ENCODE peak calls at places on chromosomes 13 and 19, in four cellular contexts. D, H, X and P are unnamed samples.

GRCh38 chr13:37443538-37443937 is 155.0 kb downstream of the POSTN start:
- DNase-seq in D (no peak), H (no peak), X (no peak), P (no peak)

GRCh38 chr19:41341669-41342490 is 11.8 kb downstream of the TGFB1 start:
- DNase-seq in D (no peak), H (no peak), X (no peak), P (peak; percentile 56)

GRCh38 chr19:22608441-22608840 is 25.7 kb upstream of the ZNF492 start:
- DNase-seq in D (no peak), H (no peak), X (no peak), P (no peak)

GRCh38 chr13:80196756-80197155 is 144.2 kb downstream of the SPRY2 start:
- DNase-seq in D (no peak), H (no peak), X (no peak), P (no peak)

GRCh38 chr13:76696370-76696769 is 189.8 kb downstream of the KCTD12 start:
- DNase-seq in D (no peak), H (peak; percentile 40), X (no peak), P (no peak)

GRCh38 chr13:100440756-100441421 is 147.7 kb downstream of the GGACT start:
- DNase-seq in D (no peak), H (peak; percentile 41), X (no peak), P (no peak)

GRCh38 chr19:49870309-49870901 is 3.0 kb upstream of the PNKP start:
- DNase-seq in D (no peak), H (no peak), X (no peak), P (no peak)

GRCh38 chr19:6997679-6998445 is 23.4 kb downstream of the MBD3L2B start:
- DNase-seq in D (no peak), H (no peak), X (no peak), P (no peak)

GRCh38 chr13:39268398-39268797 is 230.1 kb downstream of the NHLRC3 start:
- DNase-seq in D (no peak), H (no peak), X (no peak), P (no peak)

GRCh38 chr19:39401549-39402416 is 4.9 kb upstream of the ZFP36 start:
- DNase-seq in D (peak; percentile 78), H (peak; percentile 96), X (no peak), P (no peak)

GRCh38 chr19:13817018-13817614 is 21.9 kb downstream of the ZSWIM4 start:
- DNase-seq in D (no peak), H (no peak), X (peak; percentile 88), P (peak; percentile 100)

GRCh38 chr19:13808856-13809255 is 13.6 kb downstream of the ZSWIM4 start:
- DNase-seq in D (no peak), H (no peak), X (no peak), P (no peak)

GRCh38 chr19:13814550-13814949 is 19.3 kb downstream of the ZSWIM4 start:
- DNase-seq in D (no peak), H (no peak), X (no peak), P (no peak)

GRCh38 chr19:13813147-13813546 is 17.9 kb downstream of the ZSWIM4 start:
- DNase-seq in D (no peak), H (no peak), X (no peak), P (no peak)

DNA sequence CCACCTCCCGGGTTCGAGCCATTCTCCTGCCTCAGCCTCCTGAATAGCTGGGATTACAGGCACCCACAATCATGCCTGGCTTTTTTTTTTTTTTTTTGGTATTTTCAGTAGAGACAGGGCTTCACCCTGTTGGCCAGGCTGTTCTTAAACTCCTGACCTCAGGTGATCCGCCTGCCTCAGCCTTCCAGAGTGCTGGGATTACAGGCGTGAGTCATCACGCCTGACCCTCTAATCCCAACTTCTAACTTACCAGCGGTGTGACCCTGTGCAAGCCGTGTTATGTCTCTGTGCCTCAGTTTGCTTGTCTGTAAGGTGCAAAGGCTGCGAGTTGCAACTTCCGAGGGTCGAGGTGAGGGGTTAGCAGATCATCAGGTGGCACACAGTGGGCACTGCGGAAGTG is 17.3 kb downstream of the ZSWIM4 start:
- DNase-seq in D (no peak), H (no peak), X (no peak), P (no peak)
- TF ChIP-seq ATF3 in D (no peak), H (no peak), X (peak; percentile 60), P (no peak)

GRCh38 chr13:33004454-33004853 is 11.8 kb upstream of the KL start:
- DNase-seq in D (no peak), H (no peak), X (no peak), P (no peak)
- TF ChIP-seq ATF3 in D (no peak), H (no peak), X (no peak), P (no peak)

GRCh38 chr13:36337938-36338337 is 8.3 kb downstream of the SPART start:
- DNase-seq in D (no peak), H (no peak), X (no peak), P (no peak)
- TF ChIP-seq ATF3 in D (no peak), H (no peak), X (no peak), P (no peak)

GRCh38 chr19:46356670-46357055 is 9.8 kb downstream of the PPP5C start:
- DNase-seq in D (no peak), H (no peak), X (no peak), P (no peak)

GRCh38 chr19:46353730-46354528 is 7.0 kb downstream of the PPP5C start:
- DNase-seq in D (no peak), H (no peak), X (no peak), P (no peak)

GRCh38 chr19:46357846-46358583 is 11.1 kb downstream of the PPP5C start:
- DNase-seq in D (no peak), H (no peak), X (no peak), P (no peak)

GRCh38 chr19:46355991-46356669 is 9.2 kb downstream of the PPP5C start:
- DNase-seq in D (no peak), H (no peak), X (no peak), P (no peak)

DNA sequence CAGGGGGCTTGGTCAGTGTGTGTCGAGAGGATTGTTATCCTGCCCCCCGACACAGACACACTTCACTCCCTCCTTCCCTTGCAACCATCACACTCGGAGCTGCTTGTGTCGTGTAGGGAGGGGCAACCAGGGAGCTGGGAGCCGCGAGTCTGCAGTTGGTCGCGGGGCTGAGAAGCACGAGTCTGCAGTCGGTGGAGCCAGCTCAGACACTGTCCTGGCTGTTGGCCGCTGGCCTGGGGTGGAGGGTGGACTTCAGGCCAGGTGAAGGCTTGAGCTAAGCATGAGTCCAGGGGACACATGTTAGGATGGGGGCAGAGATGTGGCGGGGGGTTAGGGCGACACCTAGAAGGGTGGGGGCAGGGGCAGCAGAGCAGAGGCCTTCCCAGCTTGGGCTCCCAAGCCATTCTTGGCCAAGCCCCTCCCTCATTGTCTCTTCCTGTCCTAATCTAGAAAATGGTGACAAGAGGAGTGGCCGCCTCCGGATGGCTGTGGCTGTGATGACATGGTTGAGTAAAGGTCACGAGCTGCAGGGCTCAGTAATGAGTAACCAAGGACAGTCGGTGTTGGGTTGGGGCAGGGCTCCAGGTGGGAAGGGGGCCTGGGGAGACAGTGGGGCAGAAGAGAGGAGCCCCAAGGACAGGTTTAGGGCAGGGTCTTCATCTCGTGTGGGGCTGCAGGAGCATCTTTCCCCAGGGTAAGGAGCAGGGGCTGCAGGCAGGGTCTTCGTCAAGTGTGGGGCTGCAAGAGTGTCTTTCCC is 8.5 kb downstream of the PPP5C start:
- DNase-seq in D (no peak), H (peak; percentile 83), X (no peak), P (no peak)
- TF ChIP-seq ATF3 in D (no peak), H (no peak), X (peak; percentile 40), P (no peak)

GRCh38 chr19:21586341-21587116 is 81.1 kb downstream of the ZNF429 start:
- DNase-seq in D (no peak), H (no peak), X (no peak), P (no peak)
- TF ChIP-seq ATF3 in D (no peak), H (no peak), X (no peak), P (no peak)

GRCh38 chr13:107806726-107807125 is 408.6 kb downstream of the LIG4 start:
- DNase-seq in D (no peak), H (no peak), X (no peak), P (no peak)

GRCh38 chr13:107809125-107809524 is 406.2 kb downstream of the LIG4 start:
- DNase-seq in D (no peak), H (no peak), X (no peak), P (no peak)

GRCh38 chr13:107808388-107808787 is 406.9 kb downstream of the LIG4 start:
- DNase-seq in D (no peak), H (no peak), X (no peak), P (no peak)

GRCh38 chr13:107803822-107804495 is 411.4 kb downstream of the LIG4 start:
- DNase-seq in D (no peak), H (no peak), X (no peak), P (no peak)

GRCh38 chr13:107807306-107808073 is 407.8 kb downstream of the LIG4 start:
- DNase-seq in D (no peak), H (no peak), X (no peak), P (no peak)
- TF ChIP-seq ATF3 in D (no peak), H (no peak), X (no peak), P (no peak)

GRCh38 chr19:13610042-13610691 is 103.9 kb upstream of the CACNA1A start:
- DNase-seq in D (no peak), H (no peak), X (no peak), P (peak; percentile 40)
- TF ChIP-seq ATF3 in D (no peak), H (no peak), X (no peak), P (no peak)

DNA sequence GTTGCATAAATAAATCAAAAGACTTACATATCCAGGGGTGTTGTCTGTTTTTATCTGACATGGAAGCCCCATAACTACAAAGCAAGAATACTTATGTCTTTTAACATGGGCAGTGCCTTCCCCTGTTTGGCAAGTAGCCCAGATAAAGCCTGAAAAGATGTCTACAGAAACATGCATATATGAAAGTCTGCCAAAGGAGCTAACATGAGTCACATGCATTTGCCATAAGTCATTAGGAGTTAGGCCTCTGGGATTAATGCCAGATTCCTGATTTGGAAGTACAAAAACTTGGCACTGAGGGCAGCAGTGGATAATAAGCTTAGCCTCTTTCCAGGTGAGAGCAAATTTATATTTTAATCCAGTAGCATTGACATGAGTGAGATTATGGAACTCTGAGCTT is 62.0 kb downstream of the ZNF737 start:
- DNase-seq in D (no peak), H (no peak), X (no peak), P (no peak)
- TF ChIP-seq ATF3 in D (no peak), H (no peak), X (no peak), P (no peak)

DNA sequence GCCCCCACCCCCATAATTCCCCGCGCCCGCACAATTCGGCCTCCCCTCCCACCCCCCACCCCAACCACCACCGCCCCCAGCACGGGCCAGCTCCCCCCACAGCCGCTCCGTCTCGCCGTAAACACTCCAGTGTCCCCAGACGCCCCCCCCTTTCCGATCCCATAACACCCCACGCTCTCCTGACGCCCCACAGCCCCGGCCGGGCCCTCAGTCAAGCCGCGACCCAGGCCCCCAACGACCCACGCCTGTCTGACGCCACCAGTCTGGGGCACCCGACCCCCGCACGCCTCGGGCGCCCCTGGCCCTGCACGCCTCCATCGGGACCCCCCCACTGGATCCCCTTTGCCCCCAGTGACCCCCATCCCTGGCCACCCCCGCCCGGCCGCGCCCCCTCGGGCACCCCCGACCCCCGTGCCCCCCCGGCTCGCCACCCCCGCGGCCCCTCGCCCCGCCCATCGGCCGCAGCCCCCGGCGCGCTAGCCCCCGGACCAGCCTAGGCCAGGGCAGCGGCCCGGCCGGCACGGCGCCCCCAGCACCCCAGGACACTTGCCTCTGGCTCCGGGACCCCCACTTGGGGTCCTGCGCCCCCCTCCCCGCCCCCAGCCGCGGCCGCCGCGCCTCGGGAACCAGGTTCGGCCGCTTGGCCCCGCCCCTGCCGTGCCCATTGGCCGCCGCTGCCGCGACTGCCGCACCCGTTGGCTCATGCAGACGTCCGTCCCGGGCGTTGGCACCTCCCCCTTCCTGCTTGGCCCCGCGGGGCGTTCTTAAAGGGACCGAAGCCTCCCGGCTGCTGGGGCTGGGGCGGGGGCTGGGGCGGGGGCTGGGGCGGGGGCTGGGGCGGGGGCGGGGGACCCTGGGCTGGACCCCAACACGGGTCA is at the start of gene FKBP8:
- DNase-seq in D (peak; percentile 65), H (peak; percentile 67), X (peak; percentile 96), P (peak; percentile 97)
- TF ChIP-seq ATF3 in D (no peak), H (no peak), X (no peak), P (no peak)